ENCODE peak calls at places on chromosomes 4 and X, in six cellular contexts. One of them, this sample, is unnamed.

GRCh38 chr4:114599231-114600065 is 841 bp downstream of the UGT8 start:
- DNase-seq in C1 segment of cervical spinal cord: no peak
- DNase-seq in left cardiac atrium: no peak
- DNase-seq in Kasumi-1: no peak
- DNase-seq in cardiac fibroblast: no peak
- DNase-seq in amygdala: no peak
- DNase-seq in this sample: peak

GRCh38 chrX:13396887-13397286 is 77.0 kb upstream of the ATXN3L start:
- DNase-seq in cardiac fibroblast: peak
- DNase-seq in Kasumi-1: no peak
- DNase-seq in amygdala: no peak
- DNase-seq in left cardiac atrium: no peak
- DNase-seq in C1 segment of cervical spinal cord: no peak
- DNase-seq in this sample: peak

GRCh38 chr4:4750187-4750586 is 109.3 kb upstream of the MSX1 start:
- DNase-seq in left cardiac atrium: no peak
- DNase-seq in amygdala: no peak
- DNase-seq in C1 segment of cervical spinal cord: no peak
- DNase-seq in cardiac fibroblast: no peak
- DNase-seq in Kasumi-1: no peak
- DNase-seq in this sample: no peak

GRCh38 chrX:48961585-48962091 is 4.2 kb upstream of the OTUD5 start:
- DNase-seq in C1 segment of cervical spinal cord: no peak
- DNase-seq in left cardiac atrium: peak
- DNase-seq in cardiac fibroblast: peak
- DNase-seq in Kasumi-1: no peak
- DNase-seq in amygdala: no peak
- DNase-seq in this sample: no peak

GRCh38 chr4:16150716-16151115 is 66.9 kb upstream of the PROM1 start:
- DNase-seq in Kasumi-1: no peak
- DNase-seq in amygdala: no peak
- DNase-seq in left cardiac atrium: no peak
- DNase-seq in C1 segment of cervical spinal cord: no peak
- DNase-seq in cardiac fibroblast: no peak
- DNase-seq in this sample: no peak

GRCh38 chr4:6408263-6408662 is 64.2 kb downstream of the PPP2R2C start:
- DNase-seq in C1 segment of cervical spinal cord: no peak
- DNase-seq in left cardiac atrium: no peak
- DNase-seq in Kasumi-1: no peak
- DNase-seq in amygdala: no peak
- DNase-seq in cardiac fibroblast: no peak
- DNase-seq in this sample: no peak

GRCh38 chrX:46506076-46506475 is 39.1 kb downstream of the ZNF674 start:
- DNase-seq in cardiac fibroblast: no peak
- DNase-seq in C1 segment of cervical spinal cord: no peak
- DNase-seq in left cardiac atrium: no peak
- DNase-seq in amygdala: no peak
- DNase-seq in Kasumi-1: no peak
- DNase-seq in this sample: no peak

GRCh38 chr4:143743591-143743990 is 43.1 kb upstream of the FREM3 start:
- DNase-seq in C1 segment of cervical spinal cord: no peak
- DNase-seq in cardiac fibroblast: no peak
- DNase-seq in amygdala: no peak
- DNase-seq in left cardiac atrium: no peak
- DNase-seq in Kasumi-1: no peak
- DNase-seq in this sample: no peak

GRCh38 chrX:56233682-56234081 is 1.5 kb downstream of the KLF8 start:
- DNase-seq in C1 segment of cervical spinal cord: no peak
- DNase-seq in cardiac fibroblast: peak
- DNase-seq in amygdala: no peak
- DNase-seq in Kasumi-1: no peak
- DNase-seq in left cardiac atrium: peak
- DNase-seq in this sample: peak

GRCh38 chr4:165207016-165207430 is 338 bp upstream of the KLHL2 start:
- DNase-seq in amygdala: no peak
- DNase-seq in cardiac fibroblast: no peak
- DNase-seq in C1 segment of cervical spinal cord: peak
- DNase-seq in left cardiac atrium: no peak
- DNase-seq in Kasumi-1: no peak
- DNase-seq in this sample: peak

GRCh38 chr4:141898336-141898735 is 262.0 kb downstream of the IL15 start:
- DNase-seq in C1 segment of cervical spinal cord: no peak
- DNase-seq in amygdala: no peak
- DNase-seq in left cardiac atrium: no peak
- DNase-seq in Kasumi-1: peak
- DNase-seq in cardiac fibroblast: no peak
- DNase-seq in this sample: no peak

GRCh38 chr4:177442623-177443155 is 452 bp upstream of the AGA start:
- DNase-seq in left cardiac atrium: no peak
- DNase-seq in Kasumi-1: peak
- DNase-seq in C1 segment of cervical spinal cord: peak
- DNase-seq in amygdala: no peak
- DNase-seq in cardiac fibroblast: peak
- DNase-seq in this sample: no peak

GRCh38 chrX:154526901-154527675 is 11.1 kb upstream of the FAM3A start:
- DNase-seq in C1 segment of cervical spinal cord: peak
- DNase-seq in cardiac fibroblast: peak
- DNase-seq in Kasumi-1: peak
- DNase-seq in left cardiac atrium: peak
- DNase-seq in amygdala: peak
- DNase-seq in this sample: peak

GRCh38 chrX:131895807-131896206 is 127.3 kb upstream of the STK26 start:
- DNase-seq in C1 segment of cervical spinal cord: no peak
- DNase-seq in Kasumi-1: no peak
- DNase-seq in amygdala: no peak
- DNase-seq in left cardiac atrium: no peak
- DNase-seq in cardiac fibroblast: no peak
- DNase-seq in this sample: no peak

GRCh38 chrX:136646602-136647239 is 1.2 kb upstream of the CD40LG start:
- DNase-seq in cardiac fibroblast: no peak
- DNase-seq in amygdala: no peak
- DNase-seq in Kasumi-1: no peak
- DNase-seq in C1 segment of cervical spinal cord: no peak
- DNase-seq in left cardiac atrium: no peak
- DNase-seq in this sample: no peak

GRCh38 chrX:105116541-105116940 is 104.0 kb downstream of the TEX13A start:
- DNase-seq in C1 segment of cervical spinal cord: no peak
- DNase-seq in cardiac fibroblast: no peak
- DNase-seq in amygdala: no peak
- DNase-seq in Kasumi-1: no peak
- DNase-seq in left cardiac atrium: no peak
- DNase-seq in this sample: no peak

GRCh38 chr4:98446499-98447375 is 185.6 kb downstream of the RAP1GDS1 start:
- DNase-seq in C1 segment of cervical spinal cord: no peak
- DNase-seq in Kasumi-1: peak
- DNase-seq in left cardiac atrium: no peak
- DNase-seq in amygdala: no peak
- DNase-seq in cardiac fibroblast: peak
- DNase-seq in this sample: peak

GRCh38 chr4:109302366-109303140 is at the start of gene COL25A1:
- DNase-seq in amygdala: peak
- DNase-seq in C1 segment of cervical spinal cord: no peak
- DNase-seq in cardiac fibroblast: peak
- DNase-seq in Kasumi-1: no peak
- DNase-seq in left cardiac atrium: peak
- DNase-seq in this sample: peak

GRCh38 chrX:103794117-103794516 is 17.5 kb downstream of the PLP1 start:
- DNase-seq in left cardiac atrium: no peak
- DNase-seq in amygdala: no peak
- DNase-seq in C1 segment of cervical spinal cord: no peak
- DNase-seq in Kasumi-1: no peak
- DNase-seq in cardiac fibroblast: no peak
- DNase-seq in this sample: no peak